ENCODE peak calls at places on chromosomes 5 and 9, in four cellular contexts. One of them, this sample, is unnamed.
A peak's percentile ranks its signal among the peaks of the same experiment; 100 is the strongest.

GRCh38 chr5:41869150-41869738 is 981 bp downstream of the OXCT1 start:
- DNase-seq in cardiac muscle cell: peak; percentile 43
- DNase-seq in RWPE1: peak; percentile 49
- DNase-seq in endothelial cell: peak; percentile 3
- DNase-seq in this sample: no peak

GRCh38 chr9:70478963-70479641 is 64.6 kb upstream of the KLF9 start:
- DNase-seq in cardiac muscle cell: peak; percentile 82
- DNase-seq in RWPE1: no peak
- DNase-seq in endothelial cell: no peak
- DNase-seq in this sample: no peak

GRCh38 chr9:83699615-83700014 is 8.1 kb downstream of the UBQLN1 start:
- DNase-seq in cardiac muscle cell: no peak
- DNase-seq in RWPE1: no peak
- DNase-seq in endothelial cell: no peak
- DNase-seq in this sample: no peak

GRCh38 chr5:145598184-145598583 is 237.0 kb downstream of the PRELID2 start:
- DNase-seq in cardiac muscle cell: no peak
- DNase-seq in RWPE1: no peak
- DNase-seq in endothelial cell: no peak
- DNase-seq in this sample: no peak

GRCh38 chr5:170306381-170306790 is 8.8 kb upstream of the LCP2 start:
- DNase-seq in cardiac muscle cell: peak; percentile 85
- DNase-seq in RWPE1: peak; percentile 33
- DNase-seq in endothelial cell: no peak
- DNase-seq in this sample: no peak

GRCh38 chr5:33470544-33470943 is 29.8 kb downstream of the TARS1 start:
- DNase-seq in cardiac muscle cell: peak; percentile 80
- DNase-seq in RWPE1: no peak
- DNase-seq in endothelial cell: no peak
- DNase-seq in this sample: no peak

GRCh38 chr9:71249729-71250317 is 128.4 kb upstream of the TRPM3 start:
- DNase-seq in cardiac muscle cell: peak; percentile 83
- DNase-seq in RWPE1: peak; percentile 75
- DNase-seq in endothelial cell: peak; percentile 22
- DNase-seq in this sample: no peak

GRCh38 chr9:128718475-128718874 is 5.5 kb downstream of the ZDHHC12 start:
- DNase-seq in cardiac muscle cell: no peak
- DNase-seq in RWPE1: no peak
- DNase-seq in endothelial cell: no peak
- DNase-seq in this sample: no peak

GRCh38 chr5:180289966-180290365 is 1.9 kb downstream of the MAPK9 start:
- DNase-seq in cardiac muscle cell: no peak
- DNase-seq in RWPE1: no peak
- DNase-seq in endothelial cell: no peak
- DNase-seq in this sample: peak; percentile 65

DNA sequence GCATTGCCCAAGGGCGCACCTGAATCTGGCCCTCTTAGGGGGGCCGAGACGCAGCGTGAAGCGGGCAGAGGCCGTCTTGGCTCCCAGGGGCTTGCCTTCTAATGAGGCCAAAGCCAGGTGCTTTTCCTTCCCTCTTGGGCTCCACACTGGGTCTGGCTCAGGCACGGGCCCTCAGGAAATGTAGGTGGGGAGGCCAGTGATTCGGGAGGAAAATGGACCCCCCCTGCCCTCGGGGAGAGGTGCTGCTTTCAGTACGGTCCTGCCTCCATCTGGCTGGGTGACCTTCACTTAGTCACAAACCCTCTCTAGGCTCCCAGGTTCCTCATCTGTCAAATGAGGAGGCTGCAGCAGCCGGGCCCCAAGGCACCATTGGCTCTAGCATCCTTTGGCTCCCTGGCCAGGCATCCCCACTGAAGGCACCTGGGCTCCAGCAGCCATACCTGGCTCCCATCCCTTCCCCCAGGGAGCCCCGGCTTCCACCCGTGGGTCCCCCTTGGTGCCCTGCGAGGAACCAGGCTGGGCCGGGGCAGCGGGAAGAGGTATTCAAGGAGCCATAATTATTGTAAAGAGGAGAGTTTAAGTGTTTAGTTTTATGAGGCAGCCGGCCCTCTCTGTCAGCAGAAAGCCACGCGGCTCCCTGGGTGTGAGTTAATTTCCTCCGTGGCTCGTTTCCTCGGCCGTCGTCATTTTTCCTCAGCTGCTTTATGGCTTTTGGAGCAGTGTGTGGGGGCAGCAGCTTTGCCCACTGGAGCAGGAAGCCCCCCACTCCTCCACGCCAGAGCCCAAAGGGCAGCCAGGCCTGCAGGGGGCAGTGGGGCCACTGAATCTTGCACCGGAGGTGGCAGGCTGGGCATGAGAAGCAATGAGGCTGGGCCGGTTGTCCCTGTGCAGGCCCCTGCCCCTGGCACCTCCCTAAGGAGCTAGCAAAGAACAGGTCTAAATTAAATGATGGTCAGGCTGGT is 24.9 kb upstream of the UNC5A start:
- DNase-seq in cardiac muscle cell: no peak
- DNase-seq in RWPE1: no peak
- DNase-seq in endothelial cell: no peak
- DNase-seq in this sample: no peak
- TF ChIP-seq CTCF in cardiac muscle cell: no peak
- TF ChIP-seq CTCF in RWPE1: no peak
- TF ChIP-seq CTCF in endothelial cell: no peak
- TF ChIP-seq CTCF in this sample: no peak

GRCh38 chr9:22813520-22813919 is 366.9 kb downstream of the DMRTA1 start:
- DNase-seq in cardiac muscle cell: no peak
- DNase-seq in RWPE1: no peak
- DNase-seq in endothelial cell: no peak
- DNase-seq in this sample: no peak
- TF ChIP-seq CTCF in cardiac muscle cell: no peak
- TF ChIP-seq CTCF in RWPE1: peak; percentile 26
- TF ChIP-seq CTCF in endothelial cell: peak; percentile 26
- TF ChIP-seq CTCF in this sample: peak; percentile 53

GRCh38 chr5:121384359-121384758 is 467.3 kb upstream of the FTMT start:
- DNase-seq in cardiac muscle cell: no peak
- DNase-seq in RWPE1: no peak
- DNase-seq in endothelial cell: no peak
- DNase-seq in this sample: no peak
- TF ChIP-seq CTCF in cardiac muscle cell: no peak
- TF ChIP-seq CTCF in RWPE1: no peak
- TF ChIP-seq CTCF in endothelial cell: no peak
- TF ChIP-seq CTCF in this sample: no peak

DNA sequence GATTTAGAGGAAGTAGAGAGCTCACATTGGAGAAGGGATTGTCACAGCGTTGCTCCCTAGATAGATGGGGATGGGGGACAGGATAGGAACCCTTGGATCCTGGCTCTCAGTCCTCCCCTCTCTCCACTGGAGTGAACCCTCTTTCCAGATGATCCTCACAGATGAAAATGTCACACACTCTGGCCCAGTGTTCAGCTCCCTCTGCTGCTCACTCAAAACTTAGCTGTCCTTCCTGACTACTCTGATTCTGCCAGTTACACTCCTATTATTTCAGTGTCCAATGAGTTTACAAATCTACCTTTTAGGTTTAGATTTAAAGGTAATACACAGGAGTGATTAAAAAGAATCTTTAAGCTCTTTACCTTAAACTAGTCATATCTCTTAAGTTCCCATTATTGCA is 5.8 kb upstream of the SPINK7 start:
- DNase-seq in cardiac muscle cell: no peak
- DNase-seq in RWPE1: no peak
- DNase-seq in endothelial cell: no peak
- DNase-seq in this sample: no peak
- TF ChIP-seq CTCF in cardiac muscle cell: no peak
- TF ChIP-seq CTCF in RWPE1: no peak
- TF ChIP-seq CTCF in endothelial cell: no peak
- TF ChIP-seq CTCF in this sample: no peak

GRCh38 chr5:88925692-88926490 is 42.9 kb upstream of the MEF2C start:
- DNase-seq in cardiac muscle cell: no peak
- DNase-seq in RWPE1: no peak
- DNase-seq in endothelial cell: no peak
- DNase-seq in this sample: no peak
- TF ChIP-seq CTCF in cardiac muscle cell: no peak
- TF ChIP-seq CTCF in RWPE1: no peak
- TF ChIP-seq CTCF in endothelial cell: no peak
- TF ChIP-seq CTCF in this sample: no peak

GRCh38 chr5:151288180-151288579 is 15.4 kb downstream of the SLC36A3 start:
- DNase-seq in cardiac muscle cell: no peak
- DNase-seq in RWPE1: peak; percentile 83
- DNase-seq in endothelial cell: no peak
- DNase-seq in this sample: peak; percentile 27
- TF ChIP-seq CTCF in cardiac muscle cell: no peak
- TF ChIP-seq CTCF in RWPE1: no peak
- TF ChIP-seq CTCF in endothelial cell: no peak
- TF ChIP-seq CTCF in this sample: no peak

GRCh38 chr5:148732692-148733091 is 78.4 kb upstream of the HTR4 start:
- DNase-seq in cardiac muscle cell: no peak
- DNase-seq in RWPE1: no peak
- DNase-seq in endothelial cell: no peak
- DNase-seq in this sample: no peak

GRCh38 chr5:148730272-148730954 is 76.1 kb upstream of the HTR4 start:
- DNase-seq in cardiac muscle cell: peak; percentile 39
- DNase-seq in RWPE1: no peak
- DNase-seq in endothelial cell: no peak
- DNase-seq in this sample: no peak

GRCh38 chr5:148730955-148731898 is 76.9 kb upstream of the HTR4 start:
- DNase-seq in cardiac muscle cell: peak; percentile 92
- DNase-seq in RWPE1: peak; percentile 85
- DNase-seq in endothelial cell: peak; percentile 74
- DNase-seq in this sample: peak; percentile 88

GRCh38 chr5:148725675-148726074 is 71.3 kb upstream of the HTR4 start:
- DNase-seq in cardiac muscle cell: no peak
- DNase-seq in RWPE1: no peak
- DNase-seq in endothelial cell: no peak
- DNase-seq in this sample: no peak

GRCh38 chr5:148729182-148729581 is 74.9 kb upstream of the HTR4 start:
- DNase-seq in cardiac muscle cell: peak; percentile 18
- DNase-seq in RWPE1: peak; percentile 16
- DNase-seq in endothelial cell: no peak
- DNase-seq in this sample: no peak
- TF ChIP-seq CTCF in cardiac muscle cell: peak; percentile 28
- TF ChIP-seq CTCF in RWPE1: peak; percentile 22
- TF ChIP-seq CTCF in endothelial cell: no peak
- TF ChIP-seq CTCF in this sample: peak; percentile 23